ENCODE peak calls at places on chromosomes 6 and 20, in seven cellular contexts. L is left kidney; G is stimulated activated CD4-positive, alpha-beta T cell treated with anti-CD3 and anti-CD28 coated beads, Interleukin-1b, Interleukin-23, amount 100 ng/mL, for 4 hours; I is retinal pigment epithelial cell; Q is activated CD4-positive, CD25-positive, alpha-beta regulatory T cell treated with anti-CD3 and anti-CD28 coated beads, Interleukin-2, amount 50 U/mL, for 72 hours; K is upper lobe of right lung; E is lung. V is an unnamed sample.

GRCh38 chr6:68779366-68779765 is 144.3 kb downstream of the ADGRB3 start:
- DNase-seq in K (no peak), I (no peak), Q (no peak), E (no peak), L (no peak), G (no peak), V (no peak)

GRCh38 chr6:167550936-167551633 is 226.2 kb downstream of the TTLL2 start:
- DNase-seq in K (peak), I (no peak), G (no peak), L (peak), E (peak), Q (no peak), V (no peak)

GRCh38 chr6:11700118-11700718 is 78.4 kb downstream of the ADTRP start:
- DNase-seq in K (no peak), G (no peak), E (no peak), I (no peak), Q (no peak), L (peak), V (peak)

GRCh38 chr6:129893513-129894098 is 32.5 kb upstream of the TMEM244 start:
- DNase-seq in E (no peak), G (no peak), I (no peak), L (peak), K (no peak), Q (no peak), V (no peak)

GRCh38 chr6:90028080-90028778 is 134.0 kb downstream of the GJA10 start:
- DNase-seq in I (peak), G (no peak), E (no peak), Q (no peak), L (no peak), K (no peak), V (no peak)

GRCh38 chr6:139349464-139350020 is 24.9 kb downstream of the CITED2 start:
- DNase-seq in E (no peak), G (no peak), K (no peak), Q (no peak), I (no peak), L (no peak), V (no peak)

GRCh38 chr20:7371518-7372158 is 568.6 kb downstream of the HAO1 start:
- DNase-seq in G (no peak), E (no peak), L (peak), K (no peak), I (no peak), Q (no peak), V (no peak)

GRCh38 chr6:169445227-169445626 is 191.6 kb upstream of the THBS2 start:
- DNase-seq in E (no peak), I (no peak), L (no peak), Q (no peak), K (no peak), G (no peak), V (no peak)

GRCh38 chr6:159533568-159533967 is 159.5 kb downstream of the SOD2 start:
- DNase-seq in E (no peak), L (no peak), K (no peak), G (no peak), Q (no peak), I (no peak), V (no peak)

GRCh38 chr6:160930547-160931377 is 60.8 kb upstream of the MAP3K4 start:
- DNase-seq in L (peak), K (peak), Q (peak), G (peak), E (peak), I (peak), V (peak)

GRCh38 chr20:50996901-50997830 is 25.7 kb downstream of the KCNG1 start:
- DNase-seq in L (peak), Q (no peak), K (no peak), G (no peak), E (no peak), I (peak), V (no peak)

GRCh38 chr6:10418862-10419748 is 4.2 kb upstream of the TFAP2A start:
- DNase-seq in Q (no peak), E (no peak), K (peak), L (peak), G (no peak), I (no peak), V (no peak)

GRCh38 chr20:32562495-32562911 is 22.6 kb downstream of the NOL4L start:
- DNase-seq in Q (no peak), E (no peak), L (peak), I (no peak), K (no peak), G (no peak), V (no peak)

GRCh38 chr6:93295631-93296030 is 123.7 kb downstream of the EPHA7 start:
- DNase-seq in K (no peak), I (no peak), Q (no peak), E (no peak), L (no peak), G (no peak), V (no peak)

GRCh38 chr6:148565931-148566663 is 180.7 kb upstream of the UST start:
- DNase-seq in G (no peak), Q (no peak), E (no peak), K (peak), L (no peak), I (peak), V (no peak)

V was measured in NCI-H774.